ENCODE peak calls at places on chromosomes 4 and X, in nine cellular contexts. A is fibroblast of lung; Y is lower leg skin; H is CD8-positive, alpha-beta memory T cell; O is SW480; F is neural progenitor cell; Z is mucosa of descending colon; V is AG08395; S is stimulated activated CD8-positive, alpha-beta memory T cell treated with anti-CD3 and anti-CD28 coated beads, Interleukin-4, amount 100 ng/mL, for 24 hours. M is an unnamed sample.
A peak's percentile ranks its signal among the peaks of the same experiment; 100 is the strongest.

GRCh38 chr4:74536557-74536956 is 91.6 kb downstream of the AREG start:
- DNase-seq in A (no peak), Y (no peak), H (no peak), O (no peak), F (no peak), Z (no peak), V (no peak), S (no peak), M (no peak)

GRCh38 chr4:73593631-73594241 is 26.5 kb downstream of the RASSF6 start:
- DNase-seq in A (no peak), Y (no peak), H (no peak), O (no peak), F (peak; percentile 27), Z (no peak), V (no peak), S (no peak), M (no peak)

GRCh38 chr4:6049972-6050371 is 31.7 kb upstream of the C4orf50 start:
- DNase-seq in A (no peak), Y (no peak), H (no peak), O (no peak), F (no peak), Z (no peak), V (no peak), S (no peak), M (no peak)

GRCh38 chr4:123896446-123897071 is 500.0 kb downstream of the SPRY1 start:
- DNase-seq in A (peak; percentile 23), Y (no peak), H (no peak), O (no peak), F (no peak), Z (no peak), V (peak; percentile 13), S (no peak), M (no peak)

GRCh38 chr4:55124337-55125076 is 888 bp downstream of the KDR start:
- DNase-seq in A (no peak), Y (no peak), H (no peak), O (no peak), F (peak; percentile 52), Z (peak; percentile 38), V (peak; percentile 4), S (no peak), M (no peak)

GRCh38 chrX:12197030-12197429 is 58.8 kb downstream of the FRMPD4 start:
- DNase-seq in A (no peak), Y (no peak), H (no peak), O (no peak), F (peak; percentile 9), Z (no peak), V (no peak), S (no peak), M (no peak)

GRCh38 chr4:10732235-10732975 is 47.8 kb upstream of the CLNK start:
- DNase-seq in A (no peak), Y (no peak), H (no peak), O (no peak), F (no peak), Z (no peak), V (no peak), S (no peak), M (no peak)

GRCh38 chr4:169136796-169137554 is 126.9 kb upstream of the CBR4 start:
- DNase-seq in A (no peak), Y (no peak), H (no peak), O (no peak), F (no peak), Z (no peak), V (no peak), S (no peak), M (no peak)

GRCh38 chr4:48985602-48985975 is 486 bp upstream of the CWH43 start:
- DNase-seq in A (no peak), Y (no peak), H (no peak), O (no peak), F (no peak), Z (no peak), V (no peak), S (no peak), M (no peak)

GRCh38 chr4:166312166-166312565 is 439.1 kb downstream of the TLL1 start:
- DNase-seq in A (peak; percentile 71), Y (no peak), H (no peak), O (no peak), F (no peak), Z (no peak), V (no peak), S (no peak), M (no peak)

GRCh38 chr4:1558205-1558604 is 125.9 kb downstream of the FAM53A start:
- DNase-seq in A (no peak), Y (no peak), H (no peak), O (no peak), F (no peak), Z (no peak), V (no peak), S (no peak), M (no peak)

GRCh38 chrX:26581086-26581485 is 365.1 kb downstream of the MAGEB5 start:
- DNase-seq in A (no peak), Y (no peak), H (no peak), O (no peak), F (no peak), Z (no peak), V (no peak), S (no peak), M (no peak)

GRCh38 chrX:129961180-129962083 is 21.0 kb upstream of the BCORL1 start:
- DNase-seq in A (peak; percentile 20), Y (peak; percentile 38), H (peak; percentile 47), O (peak; percentile 76), F (peak; percentile 83), Z (peak; percentile 90), V (peak; percentile 41), S (peak; percentile 52), M (no peak)

GRCh38 chrX:153685179-153685536 is 2.6 kb upstream of the SLC6A8 start:
- DNase-seq in A (no peak), Y (no peak), H (no peak), O (no peak), F (peak; percentile 73), Z (no peak), V (no peak), S (no peak), M (no peak)

GRCh38 chrX:153669174-153669890 is 4.3 kb downstream of the PNCK start:
- DNase-seq in A (no peak), Y (no peak), H (peak; percentile 33), O (no peak), F (peak; percentile 62), Z (peak; percentile 49), V (peak; percentile 36), S (peak; percentile 34), M (no peak)

GRCh38 chr4:186485621-186486062 is 69.7 kb downstream of the MTNR1A start:
- DNase-seq in A (peak; percentile 23), Y (no peak), H (no peak), O (peak; percentile 25), F (peak; percentile 21), Z (no peak), V (peak; percentile 54), S (no peak), M (no peak)

GRCh38 chr4:53748328-53748772 is 157.1 kb upstream of the LNX1 start:
- DNase-seq in A (no peak), Y (no peak), H (no peak), O (no peak), F (no peak), Z (peak; percentile 58), V (no peak), S (no peak), M (peak; percentile 22)

GRCh38 chr4:177447417-177448004 is 5.3 kb upstream of the AGA start:
- DNase-seq in A (no peak), Y (no peak), H (no peak), O (no peak), F (no peak), Z (no peak), V (no peak), S (no peak), M (no peak)

GRCh38 chr4:176031927-176032326 is 33.7 kb upstream of the WDR17 start:
- DNase-seq in A (no peak), Y (no peak), H (no peak), O (no peak), F (no peak), Z (no peak), V (no peak), S (no peak), M (no peak)

GRCh38 chr4:76208005-76208765 is 5.4 kb downstream of the SCARB2 start:
- DNase-seq in A (peak; percentile 80), Y (peak; percentile 88), H (no peak), O (peak; percentile 30), F (no peak), Z (peak; percentile 82), V (peak; percentile 74), S (no peak), M (peak; percentile 91)

GRCh38 chr4:102454981-102455690 is 46.0 kb upstream of the NFKB1 start:
- DNase-seq in A (no peak), Y (no peak), H (no peak), O (no peak), F (no peak), Z (peak; percentile 43), V (no peak), S (no peak), M (no peak)

GRCh38 chr4:10114607-10115006 is 2.0 kb downstream of the WDR1 start:
- DNase-seq in A (no peak), Y (no peak), H (no peak), O (no peak), F (no peak), Z (no peak), V (no peak), S (no peak), M (no peak)

GRCh38 chr4:114879916-114880315 is 233.5 kb downstream of the NDST4 start:
- DNase-seq in A (no peak), Y (no peak), H (no peak), O (no peak), F (no peak), Z (no peak), V (no peak), S (no peak), M (no peak)

GRCh38 chr4:170979736-170980135 is 833.5 kb upstream of the GALNTL6 start:
- DNase-seq in A (peak; percentile 21), Y (no peak), H (no peak), O (no peak), F (no peak), Z (no peak), V (no peak), S (no peak), M (no peak)

GRCh38 chr4:60128916-60129315 is 1071.2 kb upstream of the ADGRL3 start:
- DNase-seq in A (peak; percentile 59), Y (no peak), H (no peak), O (no peak), F (no peak), Z (no peak), V (no peak), S (no peak), M (no peak)

GRCh38 chr4:83231620-83232056 is 53.0 kb downstream of the COQ2 start:
- DNase-seq in A (no peak), Y (no peak), H (no peak), O (no peak), F (no peak), Z (no peak), V (peak; percentile 50), S (no peak), M (no peak)

GRCh38 chr4:187128226-187128625 is 404.6 kb upstream of the FAT1 start:
- DNase-seq in A (peak; percentile 82), Y (no peak), H (no peak), O (peak; percentile 31), F (no peak), Z (no peak), V (peak; percentile 40), S (no peak), M (no peak)

GRCh38 chrX:30712214-30712613 is 59.0 kb downstream of the GK start:
- DNase-seq in A (no peak), Y (no peak), H (no peak), O (no peak), F (no peak), Z (no peak), V (no peak), S (no peak), M (no peak)

GRCh38 chrX:47285762-47286320 is 53.0 kb downstream of the USP11 start:
- DNase-seq in A (peak; percentile 31), Y (no peak), H (no peak), O (no peak), F (no peak), Z (no peak), V (peak; percentile 26), S (no peak), M (no peak)

GRCh38 chrX:11438767-11439166 is 145.6 kb downstream of the AMELX start:
- DNase-seq in A (peak; percentile 37), Y (no peak), H (no peak), O (no peak), F (no peak), Z (no peak), V (no peak), S (no peak), M (no peak)

GRCh38 chr4:19213388-19213787 is 1038.3 kb upstream of the SLIT2 start:
- DNase-seq in A (peak; percentile 88), Y (no peak), H (no peak), O (no peak), F (peak; percentile 68), Z (no peak), V (no peak), S (no peak), M (no peak)